ENCODE peak calls at places on chromosomes 11 and 22, in ten cellular contexts. C is Kasumi-1; F is CD8-positive, alpha-beta T cell; T is erythroblast; W is cardiac muscle cell; M is A673; K is OCI-LY7; L is T-helper 2 cell; R is activated T-helper 1 cell treated with anti-CD3 and anti-CD28 coated beads, Interleukin-12 subunit alpha, Interleukin-12 subunit beta, Interleukin-2, Interleukin-4 antibody, amounts not matched to agents 30 ng/mL and 10 ng/mL and 1 ng/mL, durations not matched to agents 14 hours and 24 hours and 36 hours; I is nucleus accumbens. V is an unnamed sample.

GRCh38 chr11:57306941-57307598 is 17.7 kb downstream of the TNKS1BP1 start:
- DNase-seq in C (peak), F (no peak), T (no peak), W (no peak), M (no peak), K (no peak), L (no peak), R (no peak), I (no peak), V (no peak)

GRCh38 chr11:64358907-64359711 is at the start of gene RPS6KA4:
- DNase-seq in C (peak), F (peak), T (peak), W (peak), M (peak), K (peak), L (peak), R (peak), I (peak), V (peak)

GRCh38 chr22:49955581-49956417 is 4.8 kb upstream of the PIM3 start:
- DNase-seq in C (no peak), F (no peak), T (no peak), W (no peak), M (no peak), K (no peak), L (no peak), R (no peak), I (no peak), V (no peak)

GRCh38 chr22:43777204-43777671 is 34.9 kb downstream of the EFCAB6 start:
- DNase-seq in C (no peak), F (no peak), T (no peak), W (peak), M (no peak), K (no peak), L (no peak), R (no peak), I (peak), V (no peak)

GRCh38 chr11:61890536-61891330 is 612 bp downstream of the FADS3 start:
- DNase-seq in C (peak), F (peak), T (peak), W (peak), M (no peak), K (peak), L (peak), R (peak), I (no peak), V (no peak)

GRCh38 chr11:65487467-65488272 is 11.2 kb upstream of the MALAT1 start:
- DNase-seq in C (peak), F (no peak), T (peak), W (peak), M (peak), K (peak), L (no peak), R (no peak), I (peak), V (peak)

GRCh38 chr11:69234171-69234570 is 59.8 kb upstream of the MYEOV start:
- DNase-seq in C (no peak), F (peak), T (no peak), W (no peak), M (no peak), K (no peak), L (no peak), R (no peak), I (no peak), V (no peak)

GRCh38 chr11:3051435-3052108 is 5.7 kb downstream of the CARS1 start:
- DNase-seq in C (no peak), F (no peak), T (no peak), W (no peak), M (peak), K (no peak), L (no peak), R (no peak), I (peak), V (no peak)

GRCh38 chr11:93686812-93687211 is 25.3 kb downstream of the CEP295 start:
- DNase-seq in C (no peak), F (no peak), T (no peak), W (peak), M (no peak), K (no peak), L (no peak), R (no peak), I (no peak), V (no peak)

GRCh38 chr11:73478737-73479347 is 102.6 kb downstream of the RELT start:
- DNase-seq in C (peak), F (no peak), T (no peak), W (peak), M (peak), K (peak), L (no peak), R (no peak), I (no peak), V (peak)

GRCh38 chr22:36419177-36419911 is 31.6 kb upstream of the MYH9 start:
- DNase-seq in C (no peak), F (no peak), T (peak), W (peak), M (no peak), K (no peak), L (no peak), R (no peak), I (no peak), V (peak)

GRCh38 chr11:57251491-57252104 is 14.5 kb upstream of the APLNR start:
- DNase-seq in C (no peak), F (no peak), T (peak), W (peak), M (peak), K (no peak), L (no peak), R (no peak), I (no peak), V (no peak)

GRCh38 chr22:29244785-29245625 is 22.8 kb downstream of the RHBDD3 start:
- DNase-seq in C (no peak), F (no peak), T (no peak), W (no peak), M (no peak), K (no peak), L (no peak), R (no peak), I (no peak), V (peak)

GRCh38 chr11:110679323-110679980 is 32.8 kb downstream of the ARHGAP20 start:
- DNase-seq in C (no peak), F (no peak), T (no peak), W (peak), M (no peak), K (no peak), L (no peak), R (no peak), I (no peak), V (no peak)